ENCODE peak calls at places on chromosome 7, in four cellular contexts. V is H4; M is naive thymus-derived CD4-positive, alpha-beta T cell; O is body of pancreas. X is an unnamed sample.

GRCh38 chr7:25886387-25887240 is 265.4 kb upstream of the NFE2L3 start:
- DNase-seq in O (no peak), M (no peak), V (no peak), X (no peak)

GRCh38 chr7:48887500-48887899 is 36.8 kb upstream of the CDC14C start:
- DNase-seq in M (no peak), V (peak; percentile 84), O (no peak), X (no peak)

GRCh38 chr7:42269161-42269560 is 32.2 kb upstream of the GLI3 start:
- DNase-seq in M (no peak), V (no peak), O (no peak), X (no peak)

GRCh38 chr7:106614751-106615150 is 46.2 kb downstream of the CCDC71L start:
- DNase-seq in V (no peak), O (no peak), M (no peak), X (no peak)

GRCh38 chr7:84194484-84195260 is at the start of gene SEMA3A:
- DNase-seq in V (peak; percentile 82), O (peak; percentile 15), M (peak; percentile 38), X (peak; percentile 6)

GRCh38 chr7:124764071-124764846 is 1.3 kb downstream of the GPR37 start:
- DNase-seq in V (no peak), M (no peak), O (no peak), X (no peak)

GRCh38 chr7:80298201-80298600 is 163.6 kb downstream of the GNAI1 start:
- DNase-seq in M (no peak), O (no peak), V (no peak), X (no peak)

GRCh38 chr7:75842836-75843446 is 29.3 kb upstream of the CCL24 start:
- DNase-seq in O (no peak), V (peak; percentile 91), M (no peak), X (no peak)

GRCh38 chr7:87369216-87369615 is 23.8 kb downstream of the CROT start:
- DNase-seq in O (no peak), M (no peak), V (no peak), X (peak; percentile 60)

X was measured in central memory CD4-positive, alpha-beta T cell.